ENCODE peak calls at places on chromosomes 11 and 22, in six cellular contexts. One of them, this sample, is unnamed.
A peak's percentile ranks its signal among the peaks of the same experiment; 100 is the strongest.

GRCh38 chr11:66076561-66076960 is 6.5 kb downstream of the PACS1 start:
- DNase-seq in GM12878: no peak
- DNase-seq in psoas muscle: no peak
- DNase-seq in Caco-2: no peak
- DNase-seq in ovary: no peak
- DNase-seq in suprapubic skin: no peak
- DNase-seq in this sample: no peak

GRCh38 chr11:121967131-121967689 is 148.8 kb downstream of the BLID start:
- DNase-seq in Caco-2: no peak
- DNase-seq in suprapubic skin: no peak
- DNase-seq in ovary: no peak
- DNase-seq in GM12878: no peak
- DNase-seq in psoas muscle: no peak
- DNase-seq in this sample: no peak

GRCh38 chr11:70398834-70399680 is 728 bp downstream of the CTTN start:
- DNase-seq in psoas muscle: peak; percentile 33
- DNase-seq in ovary: peak; percentile 39
- DNase-seq in Caco-2: no peak
- DNase-seq in GM12878: no peak
- DNase-seq in suprapubic skin: peak; percentile 67
- DNase-seq in this sample: no peak

GRCh38 chr11:2584812-2585565 is 114.8 kb downstream of the KCNQ1OT1 start:
- DNase-seq in psoas muscle: peak; percentile 10
- DNase-seq in GM12878: no peak
- DNase-seq in suprapubic skin: peak; percentile 45
- DNase-seq in Caco-2: peak; percentile 29
- DNase-seq in ovary: peak; percentile 14
- DNase-seq in this sample: no peak

GRCh38 chr11:74681686-74682651 is 49.3 kb downstream of the CHRDL2 start:
- DNase-seq in suprapubic skin: peak; percentile 54
- DNase-seq in psoas muscle: peak; percentile 69
- DNase-seq in ovary: peak; percentile 24
- DNase-seq in Caco-2: peak; percentile 33
- DNase-seq in GM12878: no peak
- DNase-seq in this sample: no peak

GRCh38 chr22:17607891-17608521 is 20.5 kb downstream of the ATP6V1E1 start:
- DNase-seq in psoas muscle: no peak
- DNase-seq in suprapubic skin: no peak
- DNase-seq in ovary: no peak
- DNase-seq in GM12878: no peak
- DNase-seq in Caco-2: no peak
- DNase-seq in this sample: no peak

GRCh38 chr22:42895087-42895486 is 38.0 kb upstream of the ARFGAP3 start:
- DNase-seq in GM12878: peak; percentile 76
- DNase-seq in Caco-2: no peak
- DNase-seq in ovary: no peak
- DNase-seq in psoas muscle: no peak
- DNase-seq in suprapubic skin: no peak
- DNase-seq in this sample: peak; percentile 47

GRCh38 chr11:126355926-126356897 is 726 bp downstream of the ST3GAL4 start:
- DNase-seq in psoas muscle: peak; percentile 47
- DNase-seq in Caco-2: peak; percentile 54
- DNase-seq in GM12878: no peak
- DNase-seq in suprapubic skin: peak; percentile 71
- DNase-seq in ovary: peak; percentile 57
- DNase-seq in this sample: no peak

GRCh38 chr11:106961518-106961917 is 56.8 kb downstream of the GUCY1A2 start:
- DNase-seq in psoas muscle: no peak
- DNase-seq in ovary: no peak
- DNase-seq in GM12878: no peak
- DNase-seq in Caco-2: no peak
- DNase-seq in suprapubic skin: no peak
- DNase-seq in this sample: no peak

GRCh38 chr11:108824601-108825000 is 159.7 kb downstream of the DDX10 start:
- DNase-seq in GM12878: no peak
- DNase-seq in psoas muscle: no peak
- DNase-seq in suprapubic skin: no peak
- DNase-seq in ovary: no peak
- DNase-seq in Caco-2: no peak
- DNase-seq in this sample: no peak

GRCh38 chr11:115421338-115422012 is 82.7 kb downstream of the CADM1 start:
- DNase-seq in ovary: no peak
- DNase-seq in suprapubic skin: no peak
- DNase-seq in psoas muscle: no peak
- DNase-seq in Caco-2: no peak
- DNase-seq in GM12878: no peak
- DNase-seq in this sample: no peak

GRCh38 chr11:96760815-96761214 is 371.0 kb downstream of the JRKL start:
- DNase-seq in Caco-2: no peak
- DNase-seq in suprapubic skin: no peak
- DNase-seq in GM12878: no peak
- DNase-seq in ovary: no peak
- DNase-seq in psoas muscle: no peak
- DNase-seq in this sample: no peak

GRCh38 chr11:76560219-76560618 is 110.3 kb downstream of the LRRC32 start:
- DNase-seq in suprapubic skin: no peak
- DNase-seq in ovary: no peak
- DNase-seq in GM12878: no peak
- DNase-seq in Caco-2: no peak
- DNase-seq in psoas muscle: no peak
- DNase-seq in this sample: no peak

GRCh38 chr11:47950396-47950795 is 30.0 kb upstream of the PTPRJ start:
- DNase-seq in Caco-2: no peak
- DNase-seq in suprapubic skin: no peak
- DNase-seq in ovary: no peak
- DNase-seq in GM12878: peak; percentile 11
- DNase-seq in psoas muscle: no peak
- DNase-seq in this sample: peak; percentile 59

GRCh38 chr11:43396617-43397016 is 37.9 kb downstream of the TTC17 start:
- DNase-seq in Caco-2: no peak
- DNase-seq in ovary: no peak
- DNase-seq in psoas muscle: no peak
- DNase-seq in GM12878: no peak
- DNase-seq in suprapubic skin: no peak
- DNase-seq in this sample: no peak

GRCh38 chr11:93740031-93740801 is 1.1 kb downstream of the TAF1D start:
- DNase-seq in GM12878: no peak
- DNase-seq in suprapubic skin: no peak
- DNase-seq in psoas muscle: no peak
- DNase-seq in Caco-2: peak; percentile 80
- DNase-seq in ovary: no peak
- DNase-seq in this sample: peak; percentile 44

GRCh38 chr11:101323997-101324396 is 194.4 kb upstream of the PGR start:
- DNase-seq in ovary: no peak
- DNase-seq in GM12878: no peak
- DNase-seq in psoas muscle: no peak
- DNase-seq in suprapubic skin: no peak
- DNase-seq in Caco-2: no peak
- DNase-seq in this sample: no peak

GRCh38 chr11:27904358-27905055 is 203.4 kb downstream of the KIF18A start:
- DNase-seq in suprapubic skin: no peak
- DNase-seq in GM12878: no peak
- DNase-seq in ovary: no peak
- DNase-seq in Caco-2: no peak
- DNase-seq in psoas muscle: no peak
- DNase-seq in this sample: no peak

GRCh38 chr11:66341502-66342126 is 3.3 kb downstream of the BRMS1 start:
- DNase-seq in psoas muscle: no peak
- DNase-seq in GM12878: no peak
- DNase-seq in Caco-2: no peak
- DNase-seq in ovary: no peak
- DNase-seq in suprapubic skin: no peak
- DNase-seq in this sample: no peak

GRCh38 chr22:26763633-26764295 is 106.4 kb downstream of the MIAT start:
- DNase-seq in psoas muscle: no peak
- DNase-seq in GM12878: no peak
- DNase-seq in ovary: peak; percentile 35
- DNase-seq in suprapubic skin: no peak
- DNase-seq in Caco-2: no peak
- DNase-seq in this sample: no peak

GRCh38 chr11:21511835-21512440 is 680.9 kb upstream of the ANO5 start:
- DNase-seq in GM12878: no peak
- DNase-seq in Caco-2: peak; percentile 79
- DNase-seq in ovary: peak; percentile 14
- DNase-seq in suprapubic skin: peak; percentile 65
- DNase-seq in psoas muscle: peak; percentile 23
- DNase-seq in this sample: peak; percentile 13

GRCh38 chr11:72736452-72737069 is 15.6 kb downstream of the ARAP1 start:
- DNase-seq in psoas muscle: peak; percentile 48
- DNase-seq in suprapubic skin: no peak
- DNase-seq in GM12878: no peak
- DNase-seq in ovary: no peak
- DNase-seq in Caco-2: no peak
- DNase-seq in this sample: no peak

GRCh38 chr22:49158741-49159564 is 668.7 kb downstream of the BRD1 start:
- DNase-seq in Caco-2: no peak
- DNase-seq in ovary: no peak
- DNase-seq in GM12878: no peak
- DNase-seq in psoas muscle: no peak
- DNase-seq in suprapubic skin: peak; percentile 33
- DNase-seq in this sample: no peak

GRCh38 chr22:22772883-22773282 is 114.7 kb upstream of the IGLL5 start:
- DNase-seq in psoas muscle: no peak
- DNase-seq in GM12878: no peak
- DNase-seq in suprapubic skin: no peak
- DNase-seq in ovary: no peak
- DNase-seq in Caco-2: no peak
- DNase-seq in this sample: no peak

GRCh38 chr11:22875869-22876473 is 15.7 kb upstream of the CCDC179 start:
- DNase-seq in psoas muscle: peak; percentile 11
- DNase-seq in ovary: peak; percentile 55
- DNase-seq in suprapubic skin: no peak
- DNase-seq in GM12878: peak; percentile 38
- DNase-seq in Caco-2: peak; percentile 60
- DNase-seq in this sample: peak; percentile 58

GRCh38 chr11:131038597-131038996 is 122.3 kb upstream of the SNX19 start:
- DNase-seq in psoas muscle: no peak
- DNase-seq in Caco-2: peak; percentile 45
- DNase-seq in GM12878: no peak
- DNase-seq in ovary: no peak
- DNase-seq in suprapubic skin: no peak
- DNase-seq in this sample: no peak
- TF ChIP-seq CTCF in psoas muscle: no peak
- TF ChIP-seq CTCF in Caco-2: peak; percentile 33
- TF ChIP-seq CTCF in GM12878: peak; percentile 25
- TF ChIP-seq CTCF in ovary: no peak
- TF ChIP-seq CTCF in suprapubic skin: no peak
- TF ChIP-seq CTCF in this sample: peak; percentile 40

GRCh38 chr22:37229012-37229804 is 14.9 kb downstream of the RAC2 start:
- DNase-seq in ovary: no peak
- DNase-seq in suprapubic skin: no peak
- DNase-seq in Caco-2: no peak
- DNase-seq in GM12878: no peak
- DNase-seq in psoas muscle: no peak
- DNase-seq in this sample: no peak

GRCh38 chr22:37231406-37232139 is 12.5 kb downstream of the RAC2 start:
- DNase-seq in GM12878: no peak
- DNase-seq in Caco-2: peak; percentile 18
- DNase-seq in ovary: no peak
- DNase-seq in psoas muscle: no peak
- DNase-seq in suprapubic skin: no peak
- DNase-seq in this sample: no peak

GRCh38 chr22:37228106-37229011 is 15.7 kb downstream of the RAC2 start:
- DNase-seq in Caco-2: no peak
- DNase-seq in suprapubic skin: no peak
- DNase-seq in psoas muscle: no peak
- DNase-seq in ovary: no peak
- DNase-seq in GM12878: no peak
- DNase-seq in this sample: no peak

GRCh38 chr22:37230673-37231405 is 13.2 kb downstream of the RAC2 start:
- DNase-seq in psoas muscle: no peak
- DNase-seq in GM12878: peak; percentile 61
- DNase-seq in suprapubic skin: no peak
- DNase-seq in ovary: no peak
- DNase-seq in Caco-2: peak; percentile 16
- DNase-seq in this sample: peak; percentile 75

GRCh38 chr22:37229805-37230672 is 14.0 kb downstream of the RAC2 start:
- DNase-seq in ovary: no peak
- DNase-seq in GM12878: peak; percentile 60
- DNase-seq in Caco-2: no peak
- DNase-seq in suprapubic skin: no peak
- DNase-seq in psoas muscle: no peak
- DNase-seq in this sample: peak; percentile 82
- H3K4me3 ChIP-seq in ovary: no peak overlapping the region
- H3K4me3 ChIP-seq in GM12878: peak overlapping the region; percentile 60
- H3K4me3 ChIP-seq in Caco-2: no peak overlapping the region
- H3K4me3 ChIP-seq in suprapubic skin: no peak overlapping the region
- H3K4me3 ChIP-seq in psoas muscle: no peak overlapping the region
- H3K4me3 ChIP-seq in this sample: no peak overlapping the region

DNA sequence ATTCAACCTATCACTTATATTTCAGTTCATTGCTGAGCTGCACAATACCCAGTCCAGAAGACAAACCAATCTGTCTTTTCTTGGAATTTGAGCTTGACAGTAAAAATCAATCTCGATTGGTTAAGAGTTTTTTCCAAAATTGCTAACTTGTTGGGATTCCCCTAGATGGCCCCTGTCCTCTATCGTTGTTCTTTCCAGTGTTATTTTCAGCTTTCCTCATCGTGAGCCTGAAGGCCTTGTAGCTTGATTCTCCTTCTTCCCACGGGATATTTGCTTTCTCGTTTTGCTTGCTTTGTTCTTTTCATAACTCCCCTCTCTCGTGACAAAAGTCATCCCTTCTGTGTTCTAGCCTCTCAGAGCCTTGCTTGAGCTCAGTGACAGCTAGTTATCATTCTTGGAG is 3.1 kb downstream of the OR8B8 start:
- DNase-seq in ovary: no peak
- DNase-seq in GM12878: no peak
- DNase-seq in suprapubic skin: no peak
- DNase-seq in psoas muscle: no peak
- DNase-seq in Caco-2: no peak
- DNase-seq in this sample: no peak
- TF ChIP-seq CTCF in ovary: no peak
- TF ChIP-seq CTCF in GM12878: no peak
- TF ChIP-seq CTCF in suprapubic skin: no peak
- TF ChIP-seq CTCF in psoas muscle: no peak
- TF ChIP-seq CTCF in Caco-2: no peak
- TF ChIP-seq CTCF in this sample: no peak

GRCh38 chr11:10114593-10115404 is 179.2 kb downstream of the SBF2 start:
- DNase-seq in Caco-2: no peak
- DNase-seq in GM12878: no peak
- DNase-seq in suprapubic skin: no peak
- DNase-seq in ovary: no peak
- DNase-seq in psoas muscle: no peak
- DNase-seq in this sample: no peak

GRCh38 chr11:10122337-10123197 is 171.5 kb downstream of the SBF2 start:
- DNase-seq in ovary: peak; percentile 44
- DNase-seq in GM12878: no peak
- DNase-seq in suprapubic skin: no peak
- DNase-seq in Caco-2: no peak
- DNase-seq in psoas muscle: no peak
- DNase-seq in this sample: peak; percentile 1

GRCh38 chr11:10117709-10118341 is 176.2 kb downstream of the SBF2 start:
- DNase-seq in Caco-2: no peak
- DNase-seq in psoas muscle: no peak
- DNase-seq in suprapubic skin: no peak
- DNase-seq in ovary: no peak
- DNase-seq in GM12878: no peak
- DNase-seq in this sample: no peak

GRCh38 chr11:10116588-10116987 is 177.4 kb downstream of the SBF2 start:
- DNase-seq in ovary: no peak
- DNase-seq in psoas muscle: no peak
- DNase-seq in suprapubic skin: no peak
- DNase-seq in Caco-2: no peak
- DNase-seq in GM12878: no peak
- DNase-seq in this sample: no peak

GRCh38 chr11:10118830-10119229 is 175.2 kb downstream of the SBF2 start:
- DNase-seq in GM12878: no peak
- DNase-seq in suprapubic skin: no peak
- DNase-seq in psoas muscle: no peak
- DNase-seq in ovary: no peak
- DNase-seq in Caco-2: no peak
- DNase-seq in this sample: no peak
- H3K4me3 ChIP-seq in GM12878: no peak overlapping the region
- H3K4me3 ChIP-seq in suprapubic skin: no peak overlapping the region
- H3K4me3 ChIP-seq in psoas muscle: no peak overlapping the region
- H3K4me3 ChIP-seq in ovary: no peak overlapping the region
- H3K4me3 ChIP-seq in Caco-2: no peak overlapping the region
- H3K4me3 ChIP-seq in this sample: no peak overlapping the region